ENCODE peak calls at places on chromosomes 4 and X, in ten cellular contexts. M, R, K, N, P, Y, A, S, L and D are unnamed samples.
A peak's percentile ranks its signal among the peaks of the same experiment; 100 is the strongest.

GRCh38 chr4:160362478-160362877 is 1259.6 kb downstream of the RAPGEF2 start:
- DNase-seq in A (no peak), S (no peak), M (no peak), R (no peak), Y (no peak), L (no peak), K (no peak), P (no peak), N (no peak), D (no peak)

GRCh38 chr4:37995981-37996770 is 36.0 kb downstream of the PTTG2 start:
- DNase-seq in M (no peak), R (no peak), Y (no peak), K (no peak), P (no peak), A (no peak), L (no peak), S (no peak), N (no peak), D (no peak)

GRCh38 chrX:3728454-3728853 is 15.0 kb upstream of the PRKX start:
- DNase-seq in R (peak; percentile 9), P (no peak), A (no peak), N (no peak), L (no peak), K (no peak), S (peak; percentile 50), M (peak; percentile 37), Y (no peak), D (no peak)

GRCh38 chrX:44344194-44344593 is 722 bp upstream of the EFHC2 start:
- DNase-seq in S (no peak), K (peak; percentile 19), P (no peak), Y (peak; percentile 14), M (peak; percentile 2), A (no peak), R (no peak), N (no peak), L (no peak), D (peak; percentile 41)

GRCh38 chrX:63889001-63889400 is 104.0 kb upstream of the ARHGEF9 start:
- DNase-seq in L (no peak), P (peak; percentile 16), N (no peak), Y (no peak), M (peak; percentile 62), S (no peak), A (peak; percentile 61), R (peak; percentile 54), K (no peak), D (no peak)

GRCh38 chr4:122762520-122762919 is 30.0 kb downstream of the BBS12 start:
- DNase-seq in L (no peak), S (no peak), Y (no peak), K (peak; percentile 32), M (no peak), N (no peak), A (no peak), P (no peak), R (no peak), D (no peak)

GRCh38 chrX:123436512-123436911 is 252.4 kb downstream of the GRIA3 start:
- DNase-seq in P (no peak), N (no peak), K (no peak), Y (no peak), L (no peak), R (no peak), A (no peak), S (no peak), M (no peak), D (no peak)

GRCh38 chr4:168309781-168310180 is 8.8 kb downstream of the DDX60 start:
- DNase-seq in M (no peak), R (no peak), P (no peak), A (no peak), S (no peak), K (no peak), L (no peak), N (no peak), Y (no peak), D (no peak)

GRCh38 chrX:139126493-139126892 is 404.0 kb upstream of the F9 start:
- DNase-seq in P (no peak), K (peak; percentile 53), A (peak; percentile 20), M (peak; percentile 51), S (no peak), N (no peak), L (peak; percentile 11), R (no peak), Y (no peak), D (no peak)

GRCh38 chr4:75643651-75644050 is 13.3 kb upstream of the CDKL2 start:
- DNase-seq in A (no peak), S (no peak), M (no peak), P (peak; percentile 37), L (no peak), K (no peak), Y (no peak), N (no peak), R (peak; percentile 9), D (no peak)

GRCh38 chr4:184313710-184314659 is 96.3 kb upstream of the ENPP6 start:
- DNase-seq in K (peak; percentile 97), R (no peak), S (no peak), M (no peak), P (no peak), Y (no peak), L (no peak), A (no peak), N (no peak), D (peak; percentile 72)

GRCh38 chr4:88674989-88675388 is 22.6 kb downstream of the NAP1L5 start:
- DNase-seq in A (peak; percentile 5), M (no peak), L (no peak), N (no peak), Y (no peak), S (no peak), R (peak; percentile 62), P (no peak), K (no peak), D (no peak)

GRCh38 chr4:140926672-140927071 is 170.5 kb upstream of the TBC1D9 start:
- DNase-seq in P (peak; percentile 41), M (no peak), L (no peak), N (no peak), R (peak; percentile 24), A (no peak), K (no peak), S (no peak), Y (no peak), D (no peak)

GRCh38 chr4:102449751-102450352 is 51.3 kb upstream of the NFKB1 start:
- DNase-seq in S (peak; percentile 32), L (no peak), M (peak; percentile 66), A (peak; percentile 51), R (peak; percentile 76), K (peak; percentile 78), Y (peak; percentile 54), P (no peak), N (peak; percentile 18), D (no peak)

GRCh38 chr4:170051402-170051801 is 25.2 kb upstream of the MFAP3L start:
- DNase-seq in K (no peak), A (no peak), R (no peak), M (no peak), Y (no peak), S (no peak), P (no peak), L (no peak), N (no peak), D (no peak)

GRCh38 chr4:170052919-170053318 is 26.7 kb upstream of the MFAP3L start:
- DNase-seq in L (no peak), Y (no peak), M (no peak), P (no peak), N (no peak), R (no peak), A (no peak), S (no peak), K (no peak), D (no peak)

GRCh38 chr4:170047774-170048354 is 21.7 kb upstream of the MFAP3L start:
- DNase-seq in A (peak; percentile 25), S (peak; percentile 49), M (peak; percentile 58), R (peak; percentile 81), L (peak; percentile 15), P (peak; percentile 21), Y (peak; percentile 31), N (peak; percentile 8), K (peak; percentile 68), D (no peak)

DNA sequence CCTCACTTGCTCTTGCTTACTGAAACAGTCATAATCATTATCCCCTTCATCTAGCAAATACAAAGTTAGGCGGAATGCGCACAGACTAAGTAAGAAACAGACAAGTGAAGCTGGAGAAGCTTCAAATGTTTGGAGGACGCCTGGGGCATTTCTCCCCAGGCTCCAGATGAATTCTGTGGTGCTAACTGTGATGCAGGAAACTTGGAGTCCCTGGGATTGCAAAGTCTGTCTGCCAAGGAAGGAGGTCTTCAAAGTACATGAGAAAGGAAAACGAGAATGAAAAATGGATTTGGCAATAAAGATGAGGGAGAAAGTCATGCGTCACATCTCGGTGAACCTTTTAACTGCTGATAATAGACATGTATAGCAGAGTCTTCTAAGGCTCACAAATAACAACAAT is 23.6 kb upstream of the MFAP3L start:
- DNase-seq in P (no peak), L (no peak), Y (no peak), S (no peak), K (no peak), A (no peak), N (no peak), M (no peak), R (no peak), D (no peak)
- TF ChIP-seq CTCF in P (no peak), L (no peak), Y (no peak), S (no peak), K (no peak), A (no peak), N (no peak), M (no peak), R (no peak), D (no peak)

DNA sequence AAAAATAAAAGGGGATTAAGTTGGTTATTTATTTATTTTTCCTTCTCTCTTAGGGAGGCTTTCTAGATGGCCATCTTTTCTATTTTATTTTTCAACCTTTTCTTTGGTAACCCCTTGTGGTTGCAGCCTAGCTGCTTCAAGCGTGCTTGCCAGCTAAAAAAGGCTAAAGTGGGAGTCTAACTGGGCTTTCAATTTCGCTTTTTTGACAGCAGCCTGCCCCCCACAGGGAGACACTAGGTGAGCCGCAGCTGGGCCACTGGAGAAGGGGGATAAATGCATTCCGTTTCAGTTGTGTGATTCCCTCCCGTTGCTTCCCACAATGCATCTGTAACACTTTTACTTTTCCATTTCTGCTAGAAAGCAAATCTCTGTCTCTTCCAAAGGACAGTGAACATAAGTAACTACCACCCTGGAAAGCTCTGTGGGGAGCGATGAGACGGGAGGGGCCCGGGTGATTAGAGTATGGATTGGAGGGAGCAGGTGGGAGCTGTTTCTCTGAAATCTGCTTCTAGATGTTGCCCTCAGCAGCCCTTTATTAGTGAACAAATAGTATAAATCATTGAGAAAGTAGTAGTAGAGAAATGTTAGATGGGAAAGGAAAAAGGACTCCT is 86.2 kb upstream of the RAPGEF2 start:
- DNase-seq in N (no peak), P (no peak), L (no peak), R (peak; percentile 74), S (no peak), M (no peak), Y (no peak), A (no peak), K (peak; percentile 69), D (no peak)
- TF ChIP-seq CTCF in N (no peak), P (no peak), L (no peak), R (no peak), S (peak; percentile 41), M (no peak), Y (no peak), A (no peak), K (peak; percentile 24), D (no peak)

GRCh38 chr4:170750519-170750918 is 660.8 kb upstream of the AADAT start:
- DNase-seq in P (no peak), M (no peak), L (no peak), Y (no peak), K (peak; percentile 22), N (no peak), S (no peak), R (no peak), A (no peak), D (no peak)
- TF ChIP-seq CTCF in P (no peak), M (no peak), L (no peak), Y (no peak), K (no peak), N (no peak), S (no peak), R (no peak), A (no peak), D (no peak)

GRCh38 chrX:39070009-39070408 is 268.8 kb downstream of the MID1IP1 start:
- DNase-seq in A (no peak), Y (no peak), P (no peak), N (no peak), M (no peak), S (no peak), L (no peak), K (no peak), R (no peak), D (no peak)
- TF ChIP-seq CTCF in A (no peak), Y (no peak), P (no peak), N (no peak), M (no peak), S (no peak), L (no peak), K (no peak), R (no peak), D (no peak)